ENCODE peak calls at places on chromosomes 11 and 22, in six cellular contexts. One of them, this sample, is unnamed.

GRCh38 chr11:1310772-1311468 is 1.5 kb upstream of the TOLLIP start:
- DNase-seq in Calu3: peak; percentile 62
- DNase-seq in stimulated activated naive CD8-positive, alpha-beta T cell treated with anti-CD3 and anti-CD28 coated beads, Interleukin-15, Interleukin-2, amounts not matched to agents 100 U/mL and 50 U/mL, for 24 hours: peak; percentile 73
- DNase-seq in NCI-H1105 treated with DMSO at 0.1 percent for 48 hours: no peak
- DNase-seq in amygdala: no peak
- DNase-seq in activated CD4-positive, alpha-beta T cell treated with anti-CD3 and anti-CD28 coated beads, Interleukin-2, amount 10 ng/mL, durations not matched to agents 7 days and 5 days: peak; percentile 30
- DNase-seq in this sample: no peak

GRCh38 chr22:37326726-37327125 is 44.4 kb downstream of the CYTH4 start:
- DNase-seq in Calu3: peak; percentile 75
- DNase-seq in stimulated activated naive CD8-positive, alpha-beta T cell treated with anti-CD3 and anti-CD28 coated beads, Interleukin-15, Interleukin-2, amounts not matched to agents 100 U/mL and 50 U/mL, for 24 hours: no peak
- DNase-seq in NCI-H1105 treated with DMSO at 0.1 percent for 48 hours: no peak
- DNase-seq in amygdala: no peak
- DNase-seq in activated CD4-positive, alpha-beta T cell treated with anti-CD3 and anti-CD28 coated beads, Interleukin-2, amount 10 ng/mL, durations not matched to agents 7 days and 5 days: no peak
- DNase-seq in this sample: no peak

GRCh38 chr22:23403720-23404688 is 176.1 kb downstream of the IGLL1 start:
- DNase-seq in Calu3: no peak
- DNase-seq in stimulated activated naive CD8-positive, alpha-beta T cell treated with anti-CD3 and anti-CD28 coated beads, Interleukin-15, Interleukin-2, amounts not matched to agents 100 U/mL and 50 U/mL, for 24 hours: no peak
- DNase-seq in NCI-H1105 treated with DMSO at 0.1 percent for 48 hours: no peak
- DNase-seq in amygdala: no peak
- DNase-seq in activated CD4-positive, alpha-beta T cell treated with anti-CD3 and anti-CD28 coated beads, Interleukin-2, amount 10 ng/mL, durations not matched to agents 7 days and 5 days: no peak
- DNase-seq in this sample: no peak

GRCh38 chr11:5380740-5381342 is 2.8 kb upstream of the OR51M1 start:
- DNase-seq in Calu3: peak; percentile 59
- DNase-seq in stimulated activated naive CD8-positive, alpha-beta T cell treated with anti-CD3 and anti-CD28 coated beads, Interleukin-15, Interleukin-2, amounts not matched to agents 100 U/mL and 50 U/mL, for 24 hours: peak; percentile 35
- DNase-seq in NCI-H1105 treated with DMSO at 0.1 percent for 48 hours: peak; percentile 56
- DNase-seq in amygdala: peak; percentile 5
- DNase-seq in activated CD4-positive, alpha-beta T cell treated with anti-CD3 and anti-CD28 coated beads, Interleukin-2, amount 10 ng/mL, durations not matched to agents 7 days and 5 days: peak; percentile 39
- DNase-seq in this sample: peak; percentile 11

GRCh38 chr11:43489869-43490465 is 131.2 kb downstream of the TTC17 start:
- DNase-seq in Calu3: no peak
- DNase-seq in stimulated activated naive CD8-positive, alpha-beta T cell treated with anti-CD3 and anti-CD28 coated beads, Interleukin-15, Interleukin-2, amounts not matched to agents 100 U/mL and 50 U/mL, for 24 hours: no peak
- DNase-seq in NCI-H1105 treated with DMSO at 0.1 percent for 48 hours: no peak
- DNase-seq in amygdala: no peak
- DNase-seq in activated CD4-positive, alpha-beta T cell treated with anti-CD3 and anti-CD28 coated beads, Interleukin-2, amount 10 ng/mL, durations not matched to agents 7 days and 5 days: no peak
- DNase-seq in this sample: no peak

GRCh38 chr11:31069447-31070205 is 299.9 kb downstream of the DCDC1 start:
- DNase-seq in Calu3: no peak
- DNase-seq in stimulated activated naive CD8-positive, alpha-beta T cell treated with anti-CD3 and anti-CD28 coated beads, Interleukin-15, Interleukin-2, amounts not matched to agents 100 U/mL and 50 U/mL, for 24 hours: no peak
- DNase-seq in NCI-H1105 treated with DMSO at 0.1 percent for 48 hours: no peak
- DNase-seq in amygdala: no peak
- DNase-seq in activated CD4-positive, alpha-beta T cell treated with anti-CD3 and anti-CD28 coated beads, Interleukin-2, amount 10 ng/mL, durations not matched to agents 7 days and 5 days: no peak
- DNase-seq in this sample: no peak

GRCh38 chr11:16739326-16739875 is 954 bp downstream of the C11orf58 start:
- DNase-seq in Calu3: no peak
- DNase-seq in stimulated activated naive CD8-positive, alpha-beta T cell treated with anti-CD3 and anti-CD28 coated beads, Interleukin-15, Interleukin-2, amounts not matched to agents 100 U/mL and 50 U/mL, for 24 hours: no peak
- DNase-seq in NCI-H1105 treated with DMSO at 0.1 percent for 48 hours: peak; percentile 36
- DNase-seq in amygdala: no peak
- DNase-seq in activated CD4-positive, alpha-beta T cell treated with anti-CD3 and anti-CD28 coated beads, Interleukin-2, amount 10 ng/mL, durations not matched to agents 7 days and 5 days: no peak
- DNase-seq in this sample: no peak

GRCh38 chr11:30424336-30424735 is 101.4 kb downstream of the ARL14EP start:
- DNase-seq in Calu3: no peak
- DNase-seq in stimulated activated naive CD8-positive, alpha-beta T cell treated with anti-CD3 and anti-CD28 coated beads, Interleukin-15, Interleukin-2, amounts not matched to agents 100 U/mL and 50 U/mL, for 24 hours: no peak
- DNase-seq in NCI-H1105 treated with DMSO at 0.1 percent for 48 hours: no peak
- DNase-seq in amygdala: no peak
- DNase-seq in activated CD4-positive, alpha-beta T cell treated with anti-CD3 and anti-CD28 coated beads, Interleukin-2, amount 10 ng/mL, durations not matched to agents 7 days and 5 days: no peak
- DNase-seq in this sample: no peak

GRCh38 chr11:65506770-65507485 is 8.1 kb downstream of the MALAT1 start:
- DNase-seq in Calu3: peak; percentile 43
- DNase-seq in stimulated activated naive CD8-positive, alpha-beta T cell treated with anti-CD3 and anti-CD28 coated beads, Interleukin-15, Interleukin-2, amounts not matched to agents 100 U/mL and 50 U/mL, for 24 hours: peak; percentile 57
- DNase-seq in NCI-H1105 treated with DMSO at 0.1 percent for 48 hours: peak; percentile 78
- DNase-seq in amygdala: no peak
- DNase-seq in activated CD4-positive, alpha-beta T cell treated with anti-CD3 and anti-CD28 coated beads, Interleukin-2, amount 10 ng/mL, durations not matched to agents 7 days and 5 days: peak; percentile 34
- DNase-seq in this sample: peak; percentile 54

GRCh38 chr22:38843201-38843715 is 570 bp downstream of the NPTXR start:
- DNase-seq in Calu3: peak; percentile 70
- DNase-seq in stimulated activated naive CD8-positive, alpha-beta T cell treated with anti-CD3 and anti-CD28 coated beads, Interleukin-15, Interleukin-2, amounts not matched to agents 100 U/mL and 50 U/mL, for 24 hours: peak; percentile 59
- DNase-seq in NCI-H1105 treated with DMSO at 0.1 percent for 48 hours: peak; percentile 52
- DNase-seq in amygdala: no peak
- DNase-seq in activated CD4-positive, alpha-beta T cell treated with anti-CD3 and anti-CD28 coated beads, Interleukin-2, amount 10 ng/mL, durations not matched to agents 7 days and 5 days: peak; percentile 45
- DNase-seq in this sample: peak; percentile 55

GRCh38 chr11:110479445-110480101 is 49.8 kb downstream of the FDX1 start:
- DNase-seq in Calu3: no peak
- DNase-seq in stimulated activated naive CD8-positive, alpha-beta T cell treated with anti-CD3 and anti-CD28 coated beads, Interleukin-15, Interleukin-2, amounts not matched to agents 100 U/mL and 50 U/mL, for 24 hours: no peak
- DNase-seq in NCI-H1105 treated with DMSO at 0.1 percent for 48 hours: peak; percentile 93
- DNase-seq in amygdala: no peak
- DNase-seq in activated CD4-positive, alpha-beta T cell treated with anti-CD3 and anti-CD28 coated beads, Interleukin-2, amount 10 ng/mL, durations not matched to agents 7 days and 5 days: no peak
- DNase-seq in this sample: no peak

GRCh38 chr11:109865558-109866186 is 227.5 kb upstream of the ZC3H12C start:
- DNase-seq in Calu3: peak; percentile 39
- DNase-seq in stimulated activated naive CD8-positive, alpha-beta T cell treated with anti-CD3 and anti-CD28 coated beads, Interleukin-15, Interleukin-2, amounts not matched to agents 100 U/mL and 50 U/mL, for 24 hours: peak; percentile 5
- DNase-seq in NCI-H1105 treated with DMSO at 0.1 percent for 48 hours: peak; percentile 14
- DNase-seq in amygdala: peak; percentile 12
- DNase-seq in activated CD4-positive, alpha-beta T cell treated with anti-CD3 and anti-CD28 coated beads, Interleukin-2, amount 10 ng/mL, durations not matched to agents 7 days and 5 days: no peak
- DNase-seq in this sample: no peak

GRCh38 chr11:26134481-26135355 is 197.2 kb upstream of the ANO3 start:
- DNase-seq in Calu3: peak; percentile 23
- DNase-seq in stimulated activated naive CD8-positive, alpha-beta T cell treated with anti-CD3 and anti-CD28 coated beads, Interleukin-15, Interleukin-2, amounts not matched to agents 100 U/mL and 50 U/mL, for 24 hours: no peak
- DNase-seq in NCI-H1105 treated with DMSO at 0.1 percent for 48 hours: peak; percentile 24
- DNase-seq in amygdala: no peak
- DNase-seq in activated CD4-positive, alpha-beta T cell treated with anti-CD3 and anti-CD28 coated beads, Interleukin-2, amount 10 ng/mL, durations not matched to agents 7 days and 5 days: no peak
- DNase-seq in this sample: no peak

GRCh38 chr22:36913431-36914382 is at the start of gene CSF2RB:
- DNase-seq in Calu3: no peak
- DNase-seq in stimulated activated naive CD8-positive, alpha-beta T cell treated with anti-CD3 and anti-CD28 coated beads, Interleukin-15, Interleukin-2, amounts not matched to agents 100 U/mL and 50 U/mL, for 24 hours: no peak
- DNase-seq in NCI-H1105 treated with DMSO at 0.1 percent for 48 hours: no peak
- DNase-seq in amygdala: no peak
- DNase-seq in activated CD4-positive, alpha-beta T cell treated with anti-CD3 and anti-CD28 coated beads, Interleukin-2, amount 10 ng/mL, durations not matched to agents 7 days and 5 days: no peak
- DNase-seq in this sample: peak; percentile 12

GRCh38 chr11:17703951-17704350 is 15.4 kb upstream of the MYOD1 start:
- DNase-seq in Calu3: no peak
- DNase-seq in stimulated activated naive CD8-positive, alpha-beta T cell treated with anti-CD3 and anti-CD28 coated beads, Interleukin-15, Interleukin-2, amounts not matched to agents 100 U/mL and 50 U/mL, for 24 hours: no peak
- DNase-seq in NCI-H1105 treated with DMSO at 0.1 percent for 48 hours: no peak
- DNase-seq in amygdala: no peak
- DNase-seq in activated CD4-positive, alpha-beta T cell treated with anti-CD3 and anti-CD28 coated beads, Interleukin-2, amount 10 ng/mL, durations not matched to agents 7 days and 5 days: no peak
- DNase-seq in this sample: no peak

GRCh38 chr11:110565690-110566336 is 136.1 kb downstream of the FDX1 start:
- DNase-seq in Calu3: peak; percentile 18
- DNase-seq in stimulated activated naive CD8-positive, alpha-beta T cell treated with anti-CD3 and anti-CD28 coated beads, Interleukin-15, Interleukin-2, amounts not matched to agents 100 U/mL and 50 U/mL, for 24 hours: no peak
- DNase-seq in NCI-H1105 treated with DMSO at 0.1 percent for 48 hours: no peak
- DNase-seq in amygdala: no peak
- DNase-seq in activated CD4-positive, alpha-beta T cell treated with anti-CD3 and anti-CD28 coated beads, Interleukin-2, amount 10 ng/mL, durations not matched to agents 7 days and 5 days: no peak
- DNase-seq in this sample: no peak

GRCh38 chr11:65651589-65652510 is 10.9 kb downstream of the RELA start:
- DNase-seq in Calu3: peak; percentile 89
- DNase-seq in stimulated activated naive CD8-positive, alpha-beta T cell treated with anti-CD3 and anti-CD28 coated beads, Interleukin-15, Interleukin-2, amounts not matched to agents 100 U/mL and 50 U/mL, for 24 hours: no peak
- DNase-seq in NCI-H1105 treated with DMSO at 0.1 percent for 48 hours: no peak
- DNase-seq in amygdala: no peak
- DNase-seq in activated CD4-positive, alpha-beta T cell treated with anti-CD3 and anti-CD28 coated beads, Interleukin-2, amount 10 ng/mL, durations not matched to agents 7 days and 5 days: peak; percentile 9
- DNase-seq in this sample: no peak

GRCh38 chr11:28400236-28401100 is 292.3 kb downstream of the METTL15 start:
- DNase-seq in Calu3: no peak
- DNase-seq in stimulated activated naive CD8-positive, alpha-beta T cell treated with anti-CD3 and anti-CD28 coated beads, Interleukin-15, Interleukin-2, amounts not matched to agents 100 U/mL and 50 U/mL, for 24 hours: no peak
- DNase-seq in NCI-H1105 treated with DMSO at 0.1 percent for 48 hours: no peak
- DNase-seq in amygdala: no peak
- DNase-seq in activated CD4-positive, alpha-beta T cell treated with anti-CD3 and anti-CD28 coated beads, Interleukin-2, amount 10 ng/mL, durations not matched to agents 7 days and 5 days: no peak
- DNase-seq in this sample: no peak

GRCh38 chr11:117882539-117882938 is 6.1 kb upstream of the FXYD6 start:
- DNase-seq in Calu3: no peak
- DNase-seq in stimulated activated naive CD8-positive, alpha-beta T cell treated with anti-CD3 and anti-CD28 coated beads, Interleukin-15, Interleukin-2, amounts not matched to agents 100 U/mL and 50 U/mL, for 24 hours: no peak
- DNase-seq in NCI-H1105 treated with DMSO at 0.1 percent for 48 hours: peak; percentile 73
- DNase-seq in amygdala: no peak
- DNase-seq in activated CD4-positive, alpha-beta T cell treated with anti-CD3 and anti-CD28 coated beads, Interleukin-2, amount 10 ng/mL, durations not matched to agents 7 days and 5 days: no peak
- DNase-seq in this sample: no peak

GRCh38 chr11:57639321-57640067 is 10.2 kb downstream of the YPEL4 start:
- DNase-seq in Calu3: no peak
- DNase-seq in stimulated activated naive CD8-positive, alpha-beta T cell treated with anti-CD3 and anti-CD28 coated beads, Interleukin-15, Interleukin-2, amounts not matched to agents 100 U/mL and 50 U/mL, for 24 hours: no peak
- DNase-seq in NCI-H1105 treated with DMSO at 0.1 percent for 48 hours: no peak
- DNase-seq in amygdala: no peak
- DNase-seq in activated CD4-positive, alpha-beta T cell treated with anti-CD3 and anti-CD28 coated beads, Interleukin-2, amount 10 ng/mL, durations not matched to agents 7 days and 5 days: no peak
- DNase-seq in this sample: no peak

GRCh38 chr11:1830119-1830499 is 4.7 kb upstream of the SYT8 start:
- DNase-seq in Calu3: peak; percentile 49
- DNase-seq in stimulated activated naive CD8-positive, alpha-beta T cell treated with anti-CD3 and anti-CD28 coated beads, Interleukin-15, Interleukin-2, amounts not matched to agents 100 U/mL and 50 U/mL, for 24 hours: peak; percentile 8
- DNase-seq in NCI-H1105 treated with DMSO at 0.1 percent for 48 hours: no peak
- DNase-seq in amygdala: no peak
- DNase-seq in activated CD4-positive, alpha-beta T cell treated with anti-CD3 and anti-CD28 coated beads, Interleukin-2, amount 10 ng/mL, durations not matched to agents 7 days and 5 days: no peak
- DNase-seq in this sample: no peak

GRCh38 chr11:80146231-80146630 is 705.4 kb upstream of the TENM4 start:
- DNase-seq in Calu3: no peak
- DNase-seq in stimulated activated naive CD8-positive, alpha-beta T cell treated with anti-CD3 and anti-CD28 coated beads, Interleukin-15, Interleukin-2, amounts not matched to agents 100 U/mL and 50 U/mL, for 24 hours: no peak
- DNase-seq in NCI-H1105 treated with DMSO at 0.1 percent for 48 hours: peak; percentile 50
- DNase-seq in amygdala: no peak
- DNase-seq in activated CD4-positive, alpha-beta T cell treated with anti-CD3 and anti-CD28 coated beads, Interleukin-2, amount 10 ng/mL, durations not matched to agents 7 days and 5 days: no peak
- DNase-seq in this sample: no peak

GRCh38 chr11:43962383-43962969 is 20.0 kb downstream of the C11orf96 start:
- DNase-seq in Calu3: no peak
- DNase-seq in stimulated activated naive CD8-positive, alpha-beta T cell treated with anti-CD3 and anti-CD28 coated beads, Interleukin-15, Interleukin-2, amounts not matched to agents 100 U/mL and 50 U/mL, for 24 hours: no peak
- DNase-seq in NCI-H1105 treated with DMSO at 0.1 percent for 48 hours: no peak
- DNase-seq in amygdala: no peak
- DNase-seq in activated CD4-positive, alpha-beta T cell treated with anti-CD3 and anti-CD28 coated beads, Interleukin-2, amount 10 ng/mL, durations not matched to agents 7 days and 5 days: no peak
- DNase-seq in this sample: no peak

GRCh38 chr11:83257638-83258229 is 28.4 kb downstream of the CCDC90B start:
- DNase-seq in Calu3: peak; percentile 14
- DNase-seq in stimulated activated naive CD8-positive, alpha-beta T cell treated with anti-CD3 and anti-CD28 coated beads, Interleukin-15, Interleukin-2, amounts not matched to agents 100 U/mL and 50 U/mL, for 24 hours: no peak
- DNase-seq in NCI-H1105 treated with DMSO at 0.1 percent for 48 hours: no peak
- DNase-seq in amygdala: no peak
- DNase-seq in activated CD4-positive, alpha-beta T cell treated with anti-CD3 and anti-CD28 coated beads, Interleukin-2, amount 10 ng/mL, durations not matched to agents 7 days and 5 days: no peak
- DNase-seq in this sample: no peak

GRCh38 chr11:116108161-116108560 is 603.9 kb upstream of the CADM1 start:
- DNase-seq in Calu3: no peak
- DNase-seq in stimulated activated naive CD8-positive, alpha-beta T cell treated with anti-CD3 and anti-CD28 coated beads, Interleukin-15, Interleukin-2, amounts not matched to agents 100 U/mL and 50 U/mL, for 24 hours: no peak
- DNase-seq in NCI-H1105 treated with DMSO at 0.1 percent for 48 hours: no peak
- DNase-seq in amygdala: no peak
- DNase-seq in activated CD4-positive, alpha-beta T cell treated with anti-CD3 and anti-CD28 coated beads, Interleukin-2, amount 10 ng/mL, durations not matched to agents 7 days and 5 days: no peak
- DNase-seq in this sample: no peak

This sample was measured in hypothalamus.